ENCODE peak calls at places on chromosomes 1 and 21, in six cellular contexts. Q, R, A, T, D and M are unnamed samples.

GRCh38 chr1:218537131-218537904 is 192.2 kb downstream of the TGFB2 start:
- DNase-seq in A (no peak), T (no peak), Q (no peak), D (no peak), R (no peak), M (no peak)

GRCh38 chr1:24351247-24351646 is 32.1 kb downstream of the GRHL3 start:
- DNase-seq in Q (no peak), A (no peak), D (peak), T (peak), R (no peak), M (peak)

GRCh38 chr1:33532936-33533335 is 60.5 kb downstream of the ZSCAN20 start:
- DNase-seq in A (no peak), T (no peak), R (no peak), Q (no peak), D (no peak), M (no peak)

GRCh38 chr1:80565416-80565815 is 1235.3 kb upstream of the ADGRL2 start:
- DNase-seq in T (no peak), R (no peak), D (no peak), Q (no peak), A (no peak), M (no peak)

GRCh38 chr1:41353744-41354143 is 7.5 kb upstream of the FOXO6 start:
- DNase-seq in R (no peak), D (peak), Q (no peak), A (no peak), T (no peak), M (peak)

GRCh38 chr1:36740446-36740845 is 257.7 kb upstream of the CSF3R start:
- DNase-seq in Q (no peak), R (no peak), A (no peak), T (no peak), D (no peak), M (no peak)

GRCh38 chr1:224504642-224505041 is 70.0 kb upstream of the WDR26 start:
- DNase-seq in R (no peak), A (no peak), T (no peak), D (no peak), Q (no peak), M (no peak)

GRCh38 chr1:51378871-51379270 is 48.5 kb upstream of the TTC39A start:
- DNase-seq in A (no peak), D (no peak), Q (no peak), T (no peak), R (no peak), M (no peak)

GRCh38 chr1:241968618-241969017 is 11.1 kb downstream of the BECN2 start:
- DNase-seq in Q (no peak), R (no peak), D (no peak), T (no peak), A (no peak), M (no peak)

GRCh38 chr1:82722608-82723007 is 921.9 kb downstream of the ADGRL2 start:
- DNase-seq in A (no peak), T (no peak), Q (no peak), D (no peak), R (no peak), M (no peak)

GRCh38 chr1:203153989-203154821 is 21.4 kb downstream of the MYBPH start:
- DNase-seq in Q (no peak), D (no peak), T (no peak), R (no peak), A (no peak), M (no peak)

GRCh38 chr1:66182551-66183178 is 351.3 kb upstream of the SGIP1 start:
- DNase-seq in A (no peak), R (no peak), D (no peak), T (no peak), Q (no peak), M (no peak)

GRCh38 chr1:36542962-36543515 is 60.3 kb upstream of the CSF3R start:
- DNase-seq in Q (no peak), D (no peak), A (peak), R (no peak), T (no peak), M (no peak)

GRCh38 chr1:81571946-81572345 is 228.8 kb upstream of the ADGRL2 start:
- DNase-seq in R (no peak), Q (no peak), T (no peak), D (no peak), A (no peak), M (no peak)

GRCh38 chr1:1399870-1400575 is 888 bp upstream of the CCNL2 start:
- DNase-seq in R (no peak), A (no peak), D (no peak), Q (no peak), T (no peak), M (no peak)

GRCh38 chr1:223706077-223706988 is 6.0 kb upstream of the CAPN2 start:
- DNase-seq in T (no peak), A (peak), R (no peak), Q (no peak), D (no peak), M (no peak)

GRCh38 chr1:239816090-239816812 is 275.4 kb upstream of the FMN2 start:
- DNase-seq in R (no peak), Q (no peak), A (peak), D (no peak), T (no peak), M (no peak)

GRCh38 chr1:218686258-218686657 is 341.1 kb downstream of the TGFB2 start:
- DNase-seq in T (no peak), A (no peak), R (no peak), Q (no peak), D (no peak), M (no peak)

GRCh38 chr1:219379691-219380090 is 206.0 kb downstream of the LYPLAL1 start:
- DNase-seq in Q (no peak), D (no peak), R (no peak), T (no peak), A (no peak), M (no peak)

GRCh38 chr1:224700915-224701531 is 84.9 kb downstream of the CNIH3 start:
- DNase-seq in T (peak), D (peak), Q (peak), R (no peak), A (peak), M (peak)

GRCh38 chr1:44220755-44221154 is 7.5 kb downstream of the DMAP1 start:
- DNase-seq in R (no peak), Q (no peak), T (no peak), D (no peak), A (no peak), M (no peak)

GRCh38 chr1:23168079-23168461 is 586 bp downstream of the LUZP1 start:
- DNase-seq in T (no peak), D (no peak), Q (peak), A (no peak), R (no peak), M (peak)

GRCh38 chr1:53137729-53138128 is 4.7 kb downstream of the SLC1A7 start:
- DNase-seq in T (no peak), D (no peak), Q (peak), A (peak), R (no peak), M (no peak)

GRCh38 chr1:234545512-234546386 is 64.2 kb downstream of the IRF2BP2 start:
- DNase-seq in Q (no peak), D (no peak), R (no peak), A (peak), T (no peak), M (no peak)

GRCh38 chr21:14054682-14055081 is 156.1 kb downstream of the LIPI start:
- DNase-seq in A (peak), Q (no peak), R (no peak), D (no peak), T (no peak), M (no peak)

GRCh38 chr1:232549998-232550397 is 79.9 kb downstream of the SIPA1L2 start:
- DNase-seq in Q (no peak), R (no peak), D (no peak), A (no peak), T (no peak), M (no peak)

GRCh38 chr1:72724951-72725863 is 442.9 kb upstream of the NEGR1 start:
- DNase-seq in T (no peak), D (no peak), A (no peak), R (peak), Q (no peak), M (no peak)

GRCh38 chr1:1869459-1869858 is 21.4 kb downstream of the GNB1 start:
- DNase-seq in D (no peak), R (no peak), Q (no peak), T (no peak), A (no peak), M (no peak)

GRCh38 chr1:181159451-181160151 is 71.1 kb downstream of the IER5 start:
- DNase-seq in T (no peak), D (no peak), Q (no peak), R (no peak), A (no peak), M (no peak)

GRCh38 chr1:21261551-21262281 is 28.5 kb downstream of the ECE1 start:
- DNase-seq in A (no peak), T (no peak), Q (peak), R (no peak), D (no peak), M (no peak)

GRCh38 chr21:43611598-43612369 is 47.5 kb downstream of the HSF2BP start:
- DNase-seq in D (no peak), T (no peak), A (peak), Q (peak), R (peak), M (no peak)

GRCh38 chr1:36523850-36524249 is 41.1 kb upstream of the CSF3R start:
- DNase-seq in A (no peak), Q (no peak), T (no peak), R (no peak), D (no peak), M (no peak)

GRCh38 chr1:117336087-117336817 is 31.0 kb upstream of the MAN1A2 start:
- DNase-seq in D (no peak), T (no peak), A (no peak), R (no peak), Q (no peak), M (no peak)

GRCh38 chr1:148308832-148309458 is 156.9 kb upstream of the NBPF11 start:
- DNase-seq in T (no peak), R (no peak), D (no peak), A (no peak), Q (peak), M (no peak)

GRCh38 chr1:197902131-197902453 is 338 bp upstream of the C1orf53 start:
- DNase-seq in R (no peak), A (no peak), Q (no peak), D (no peak), T (no peak), M (no peak)

GRCh38 chr1:201383647-201384405 is 6.3 kb upstream of the TNNT2 start:
- DNase-seq in R (no peak), A (no peak), T (no peak), Q (no peak), D (no peak), M (no peak)

GRCh38 chr21:41612674-41613250 is 104.8 kb upstream of the TMPRSS2 start:
- DNase-seq in A (peak), D (no peak), Q (peak), T (no peak), R (no peak), M (no peak)

GRCh38 chr1:91730781-91731732 is 154.9 kb downstream of the TGFBR3 start:
- DNase-seq in T (no peak), A (no peak), Q (peak), D (no peak), R (no peak), M (peak)

GRCh38 chr21:18913914-18914313 is 510.3 kb upstream of the TMPRSS15 start:
- DNase-seq in A (no peak), Q (no peak), T (no peak), D (no peak), R (no peak), M (no peak)

GRCh38 chr1:214708321-214708960 is 105.4 kb downstream of the CENPF start:
- DNase-seq in D (no peak), T (no peak), R (no peak), Q (no peak), A (no peak), M (no peak)

GRCh38 chr1:19477284-19478240 is 7.8 kb downstream of the CAPZB start:
- DNase-seq in Q (no peak), D (peak), R (no peak), A (no peak), T (no peak), M (peak)
- TF ChIP-seq TAF1 in Q (no peak), D (no peak), R (no peak), A (no peak), T (peak), M (no peak)

DNA sequence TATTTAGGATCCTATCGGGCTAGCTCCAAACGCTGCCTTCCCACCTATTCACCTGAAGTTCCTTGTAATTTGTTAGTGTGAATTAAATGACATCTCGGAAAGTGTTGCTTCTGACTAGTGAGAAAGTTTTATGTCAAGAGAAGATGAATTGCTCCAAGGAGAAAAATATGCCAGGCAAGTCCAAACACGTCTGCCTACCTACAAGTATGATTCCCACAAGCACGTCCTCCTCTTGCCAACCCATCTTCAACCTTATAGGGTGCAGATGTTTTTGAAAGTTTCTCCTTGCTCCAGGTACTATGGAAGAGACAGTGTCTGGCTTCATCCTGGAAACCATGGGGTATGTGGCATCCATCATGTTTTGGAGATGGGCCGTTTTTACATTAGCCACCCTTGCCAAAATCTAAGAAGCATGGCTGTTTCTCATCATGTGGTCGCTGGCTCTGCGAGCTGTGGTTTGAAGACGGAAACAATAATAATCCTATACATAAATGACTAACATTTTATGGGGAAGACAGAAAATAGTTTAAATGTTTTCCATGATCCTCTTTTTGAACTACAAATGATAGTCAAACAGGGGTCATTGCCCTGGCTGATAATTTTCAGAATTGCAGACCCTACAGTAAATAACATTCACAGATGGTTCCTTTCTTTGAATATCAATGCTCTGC is 505.8 kb downstream of the SMYD3 start:
- DNase-seq in D (no peak), T (no peak), Q (no peak), R (no peak), A (no peak), M (no peak)
- TF ChIP-seq POLR2AphosphoS5 in D (no peak), T (no peak), Q (no peak), R (no peak), A (no peak), M (no peak)

GRCh38 chr21:35987475-35987874 is 72.9 kb downstream of the SETD4 start:
- DNase-seq in Q (no peak), R (no peak), D (no peak), T (no peak), A (no peak), M (no peak)

GRCh38 chr21:35981514-35982070 is 78.7 kb downstream of the SETD4 start:
- DNase-seq in Q (no peak), A (no peak), D (no peak), T (no peak), R (no peak), M (no peak)

GRCh38 chr21:35988396-35989140 is 71.8 kb downstream of the SETD4 start:
- DNase-seq in T (no peak), A (no peak), Q (no peak), R (no peak), D (no peak), M (no peak)

GRCh38 chr21:35982717-35983116 is 77.6 kb downstream of the SETD4 start:
- DNase-seq in A (no peak), D (no peak), Q (no peak), R (no peak), T (no peak), M (no peak)

DNA sequence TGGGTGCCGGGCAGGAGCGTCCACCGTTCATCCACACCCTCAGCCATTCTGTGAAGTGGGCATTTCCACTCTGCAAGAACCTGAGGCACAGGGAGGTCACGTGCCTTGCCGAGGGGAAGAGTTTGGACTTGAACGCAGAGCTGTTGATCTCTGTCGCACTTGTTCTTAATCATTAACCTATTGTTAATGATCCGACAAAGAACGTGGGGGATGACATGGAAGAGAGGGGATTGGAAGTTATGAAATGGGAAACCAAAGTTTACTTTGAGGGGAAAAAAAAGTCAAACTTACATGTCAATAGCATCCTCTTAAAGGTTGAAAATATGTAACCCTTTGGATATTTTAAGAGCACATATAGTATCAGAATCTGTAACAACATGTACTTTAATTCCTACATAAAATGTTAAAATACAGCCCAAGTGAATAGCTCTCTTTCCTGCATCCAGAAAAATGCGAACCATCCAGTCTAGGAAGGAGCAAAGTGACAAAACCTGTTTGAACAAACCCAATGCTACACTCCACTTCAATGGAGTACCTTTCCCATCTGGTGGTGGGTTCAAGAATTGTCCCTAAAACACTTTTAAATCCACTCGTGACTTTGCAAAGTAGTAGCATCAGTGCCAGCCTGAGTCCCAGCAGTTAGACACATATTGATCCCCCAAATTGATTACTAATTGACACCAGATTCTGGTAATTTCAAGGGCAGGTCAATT is 75.5 kb downstream of the SETD4 start:
- DNase-seq in R (no peak), T (no peak), Q (no peak), A (peak), D (no peak), M (no peak)
- TF ChIP-seq POLR2A in R (no peak), T (no peak), Q (no peak), A (no peak), D (no peak), M (no peak)

GRCh38 chr1:209621329-209621728 is 30.9 kb downstream of the LAMB3 start:
- DNase-seq in R (no peak), A (no peak), D (no peak), T (no peak), Q (no peak), M (no peak)

GRCh38 chr1:209618756-209619420 is 33.3 kb downstream of the LAMB3 start:
- DNase-seq in A (no peak), R (no peak), D (no peak), Q (no peak), T (no peak), M (no peak)

GRCh38 chr1:209621741-209622655 is 30.2 kb downstream of the LAMB3 start:
- DNase-seq in A (peak), D (no peak), T (no peak), R (no peak), Q (no peak), M (no peak)

GRCh38 chr1:209619696-209620483 is 32.3 kb downstream of the LAMB3 start:
- DNase-seq in T (no peak), A (no peak), R (no peak), D (no peak), Q (no peak), M (no peak)

DNA sequence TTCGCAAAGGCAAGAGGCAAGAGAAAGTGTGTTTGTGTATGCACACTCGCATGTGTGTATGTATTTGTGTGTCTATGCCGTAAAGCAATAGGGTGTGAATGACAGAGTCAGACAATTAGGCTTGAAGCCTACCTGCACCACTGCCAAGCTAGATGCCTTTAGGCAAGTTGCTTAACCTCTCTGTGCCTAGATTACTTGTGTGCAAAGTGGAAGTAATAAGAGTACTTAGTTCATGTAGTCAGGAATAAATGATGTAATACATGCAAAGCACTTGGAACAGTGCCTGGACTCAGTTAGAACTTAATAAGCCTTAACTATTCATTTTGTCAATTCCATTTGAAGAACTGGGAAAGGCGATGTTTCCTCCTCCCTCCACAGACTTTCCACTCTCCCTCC is 31.7 kb downstream of the LAMB3 start:
- DNase-seq in T (no peak), Q (no peak), D (no peak), A (no peak), R (no peak), M (no peak)
- TF ChIP-seq TAF1 in T (no peak), Q (no peak), D (no peak), A (no peak), R (no peak), M (no peak)

DNA sequence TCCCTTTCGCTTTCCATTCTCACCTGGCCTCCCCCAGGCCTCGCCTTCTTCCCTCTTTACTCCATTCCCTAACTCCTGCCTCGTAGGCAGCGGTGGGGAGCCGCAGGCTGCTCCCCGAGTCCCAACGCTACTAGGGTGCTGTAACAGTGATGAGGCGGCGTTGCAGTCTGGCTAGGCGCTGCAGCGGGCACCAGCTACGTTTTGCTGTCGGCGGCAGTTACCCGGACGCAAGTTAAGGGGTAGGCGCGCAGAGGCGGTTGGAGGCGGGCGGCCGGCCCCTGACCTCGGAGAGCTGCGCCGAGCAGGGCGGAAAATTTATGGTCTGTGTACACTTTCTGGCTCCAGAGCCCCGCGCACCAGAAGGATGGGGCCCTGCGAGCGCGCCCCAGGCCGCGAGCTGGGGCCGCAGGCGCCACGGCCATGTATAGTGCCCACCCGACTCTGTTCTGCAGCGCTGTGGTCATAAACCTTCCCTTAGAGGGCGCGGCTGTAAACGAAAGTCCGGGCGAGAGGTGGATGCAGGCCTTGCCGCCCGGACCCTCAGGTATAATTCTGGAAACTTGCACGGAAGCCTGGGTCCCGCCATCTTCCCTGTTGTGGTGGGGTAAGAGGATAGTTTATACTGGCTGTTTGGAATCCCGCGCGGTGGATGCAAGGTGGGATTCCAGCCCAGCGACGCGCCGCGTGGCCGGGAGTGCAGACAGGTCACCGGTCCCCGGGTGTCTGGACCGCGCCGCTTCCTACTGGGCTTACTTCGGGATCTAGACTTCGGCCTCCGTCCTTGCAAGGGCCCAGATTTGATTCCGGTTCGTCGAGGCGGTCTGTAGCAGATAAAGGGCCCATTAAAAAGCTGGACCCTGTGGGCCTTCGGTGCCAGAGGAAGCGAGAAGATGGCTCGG is 15.0 kb downstream of the HLX start:
- DNase-seq in R (no peak), A (no peak), T (no peak), D (no peak), Q (no peak), M (no peak)
- TF ChIP-seq POLR2AphosphoS5 in R (no peak), A (no peak), T (no peak), D (no peak), Q (no peak), M (no peak)